ENCODE peak calls at places on chromosomes 1 and 21, in eight cellular contexts. One of them, this sample, is unnamed.

GRCh38 chr1:21255284-21255942 is 34.9 kb downstream of the ECE1 start:
- DNase-seq in lower leg skin: peak; percentile 98
- DNase-seq in naive thymus-derived CD8-positive, alpha-beta T cell: peak; percentile 91
- DNase-seq in amniotic epithelial cell: peak; percentile 78
- DNase-seq in GDM1: peak; percentile 67
- DNase-seq in neural crest cell: peak; percentile 95
- DNase-seq in nucleus accumbens: peak; percentile 80
- DNase-seq in brain microvascular endothelial cell: peak; percentile 79
- DNase-seq in this sample: peak; percentile 81

GRCh38 chr1:66281808-66282207 is 252.1 kb upstream of the SGIP1 start:
- DNase-seq in amniotic epithelial cell: no peak
- DNase-seq in lower leg skin: no peak
- DNase-seq in nucleus accumbens: no peak
- DNase-seq in GDM1: no peak
- DNase-seq in neural crest cell: no peak
- DNase-seq in naive thymus-derived CD8-positive, alpha-beta T cell: no peak
- DNase-seq in brain microvascular endothelial cell: no peak
- DNase-seq in this sample: no peak

GRCh38 chr21:14550200-14550599 is 4.1 kb upstream of the SAMSN1 start:
- DNase-seq in amniotic epithelial cell: no peak
- DNase-seq in GDM1: no peak
- DNase-seq in neural crest cell: no peak
- DNase-seq in naive thymus-derived CD8-positive, alpha-beta T cell: no peak
- DNase-seq in lower leg skin: no peak
- DNase-seq in brain microvascular endothelial cell: no peak
- DNase-seq in nucleus accumbens: no peak
- DNase-seq in this sample: no peak

GRCh38 chr1:25520446-25521061 is 22.9 kb upstream of the LDLRAP1 start:
- DNase-seq in nucleus accumbens: peak; percentile 23
- DNase-seq in GDM1: peak; percentile 42
- DNase-seq in brain microvascular endothelial cell: peak; percentile 47
- DNase-seq in lower leg skin: peak; percentile 94
- DNase-seq in neural crest cell: peak; percentile 60
- DNase-seq in amniotic epithelial cell: peak; percentile 58
- DNase-seq in naive thymus-derived CD8-positive, alpha-beta T cell: peak; percentile 85
- DNase-seq in this sample: peak; percentile 65

GRCh38 chr1:242739246-242739645 is 214.7 kb upstream of the PLD5 start:
- DNase-seq in nucleus accumbens: no peak
- DNase-seq in neural crest cell: no peak
- DNase-seq in GDM1: no peak
- DNase-seq in lower leg skin: no peak
- DNase-seq in brain microvascular endothelial cell: no peak
- DNase-seq in naive thymus-derived CD8-positive, alpha-beta T cell: no peak
- DNase-seq in amniotic epithelial cell: no peak
- DNase-seq in this sample: no peak

GRCh38 chr1:222095606-222096475 is 354.0 kb upstream of the DUSP10 start:
- DNase-seq in GDM1: no peak
- DNase-seq in brain microvascular endothelial cell: no peak
- DNase-seq in amniotic epithelial cell: no peak
- DNase-seq in neural crest cell: peak; percentile 44
- DNase-seq in nucleus accumbens: no peak
- DNase-seq in lower leg skin: peak; percentile 85
- DNase-seq in naive thymus-derived CD8-positive, alpha-beta T cell: peak; percentile 75
- DNase-seq in this sample: peak; percentile 67

GRCh38 chr1:45952072-45952471 is 148.7 kb downstream of the MAST2 start:
- DNase-seq in amniotic epithelial cell: peak; percentile 42
- DNase-seq in lower leg skin: no peak
- DNase-seq in GDM1: no peak
- DNase-seq in neural crest cell: no peak
- DNase-seq in naive thymus-derived CD8-positive, alpha-beta T cell: no peak
- DNase-seq in brain microvascular endothelial cell: no peak
- DNase-seq in nucleus accumbens: no peak
- DNase-seq in this sample: no peak

GRCh38 chr1:152419917-152420316 is 5.9 kb upstream of the CRNN start:
- DNase-seq in lower leg skin: no peak
- DNase-seq in nucleus accumbens: no peak
- DNase-seq in amniotic epithelial cell: no peak
- DNase-seq in naive thymus-derived CD8-positive, alpha-beta T cell: no peak
- DNase-seq in brain microvascular endothelial cell: no peak
- DNase-seq in neural crest cell: no peak
- DNase-seq in GDM1: no peak
- DNase-seq in this sample: no peak

GRCh38 chr21:36113647-36114428 is 21.0 kb upstream of the CBR3 start:
- DNase-seq in brain microvascular endothelial cell: no peak
- DNase-seq in nucleus accumbens: no peak
- DNase-seq in amniotic epithelial cell: no peak
- DNase-seq in lower leg skin: no peak
- DNase-seq in naive thymus-derived CD8-positive, alpha-beta T cell: peak; percentile 69
- DNase-seq in neural crest cell: no peak
- DNase-seq in GDM1: no peak
- DNase-seq in this sample: no peak

GRCh38 chr1:223515416-223515815 is 122.2 kb downstream of the CCDC185 start:
- DNase-seq in GDM1: no peak
- DNase-seq in naive thymus-derived CD8-positive, alpha-beta T cell: no peak
- DNase-seq in nucleus accumbens: no peak
- DNase-seq in amniotic epithelial cell: no peak
- DNase-seq in lower leg skin: no peak
- DNase-seq in neural crest cell: no peak
- DNase-seq in brain microvascular endothelial cell: no peak
- DNase-seq in this sample: no peak

GRCh38 chr1:186404454-186405051 is 28.9 kb downstream of the ODR4 start:
- DNase-seq in amniotic epithelial cell: peak; percentile 72
- DNase-seq in GDM1: peak; percentile 26
- DNase-seq in brain microvascular endothelial cell: peak; percentile 58
- DNase-seq in naive thymus-derived CD8-positive, alpha-beta T cell: no peak
- DNase-seq in lower leg skin: no peak
- DNase-seq in nucleus accumbens: no peak
- DNase-seq in neural crest cell: no peak
- DNase-seq in this sample: no peak

GRCh38 chr1:95117207-95118018 is at the start of gene TLCD4:
- DNase-seq in lower leg skin: peak; percentile 87
- DNase-seq in amniotic epithelial cell: no peak
- DNase-seq in GDM1: no peak
- DNase-seq in brain microvascular endothelial cell: no peak
- DNase-seq in neural crest cell: peak; percentile 56
- DNase-seq in naive thymus-derived CD8-positive, alpha-beta T cell: peak; percentile 64
- DNase-seq in nucleus accumbens: peak; percentile 28
- DNase-seq in this sample: no peak

GRCh38 chr1:197868751-197869501 is 33.5 kb upstream of the C1orf53 start:
- DNase-seq in GDM1: peak; percentile 38
- DNase-seq in lower leg skin: no peak
- DNase-seq in nucleus accumbens: no peak
- DNase-seq in brain microvascular endothelial cell: peak; percentile 61
- DNase-seq in naive thymus-derived CD8-positive, alpha-beta T cell: peak; percentile 71
- DNase-seq in amniotic epithelial cell: peak; percentile 61
- DNase-seq in neural crest cell: no peak
- DNase-seq in this sample: peak; percentile 73

GRCh38 chr1:41486053-41486891 is 1.8 kb upstream of the EDN2 start:
- DNase-seq in GDM1: no peak
- DNase-seq in naive thymus-derived CD8-positive, alpha-beta T cell: no peak
- DNase-seq in neural crest cell: no peak
- DNase-seq in nucleus accumbens: no peak
- DNase-seq in lower leg skin: no peak
- DNase-seq in brain microvascular endothelial cell: peak; percentile 62
- DNase-seq in amniotic epithelial cell: peak; percentile 74
- DNase-seq in this sample: no peak

GRCh38 chr21:36690637-36691538 is 8.0 kb upstream of the SIM2 start:
- DNase-seq in neural crest cell: no peak
- DNase-seq in brain microvascular endothelial cell: no peak
- DNase-seq in naive thymus-derived CD8-positive, alpha-beta T cell: no peak
- DNase-seq in amniotic epithelial cell: no peak
- DNase-seq in nucleus accumbens: no peak
- DNase-seq in GDM1: no peak
- DNase-seq in lower leg skin: no peak
- DNase-seq in this sample: no peak

GRCh38 chr1:220876511-220877347 is 2.5 kb upstream of the HLX start:
- DNase-seq in nucleus accumbens: no peak
- DNase-seq in lower leg skin: no peak
- DNase-seq in naive thymus-derived CD8-positive, alpha-beta T cell: no peak
- DNase-seq in neural crest cell: no peak
- DNase-seq in GDM1: no peak
- DNase-seq in amniotic epithelial cell: peak; percentile 63
- DNase-seq in brain microvascular endothelial cell: no peak
- DNase-seq in this sample: no peak

GRCh38 chr21:45534591-45535331 is 7.5 kb downstream of the SLC19A1 start:
- DNase-seq in lower leg skin: peak; percentile 84
- DNase-seq in brain microvascular endothelial cell: no peak
- DNase-seq in GDM1: no peak
- DNase-seq in nucleus accumbens: peak; percentile 73
- DNase-seq in amniotic epithelial cell: no peak
- DNase-seq in naive thymus-derived CD8-positive, alpha-beta T cell: peak; percentile 56
- DNase-seq in neural crest cell: no peak
- DNase-seq in this sample: peak; percentile 49

GRCh38 chr1:62386351-62387121 is 50.3 kb upstream of the USP1 start:
- DNase-seq in nucleus accumbens: no peak
- DNase-seq in lower leg skin: no peak
- DNase-seq in naive thymus-derived CD8-positive, alpha-beta T cell: no peak
- DNase-seq in amniotic epithelial cell: peak; percentile 26
- DNase-seq in GDM1: no peak
- DNase-seq in brain microvascular endothelial cell: no peak
- DNase-seq in neural crest cell: no peak
- DNase-seq in this sample: no peak

GRCh38 chr21:45361033-45361997 is 43.6 kb upstream of the COL18A1 start:
- DNase-seq in GDM1: no peak
- DNase-seq in brain microvascular endothelial cell: no peak
- DNase-seq in amniotic epithelial cell: no peak
- DNase-seq in naive thymus-derived CD8-positive, alpha-beta T cell: peak; percentile 60
- DNase-seq in lower leg skin: no peak
- DNase-seq in neural crest cell: no peak
- DNase-seq in nucleus accumbens: no peak
- DNase-seq in this sample: no peak